ENCODE peak calls at places on chromosomes 1 and 21, in eight cellular contexts. W is ascending aorta, K is thoracic aorta, G is lower lobe of right lung, J is cardiac muscle cell, V is A549, O is fibroblast of lung, Y is H1. B is an unnamed sample. For H3K4me1, the result is how much of the 10 kb centered on the place peaks cover.

GRCh38 chr1:119783354-119784126 is 14.8 kb upstream of the HMGCS2 start:
- DNase-seq in O (peak), G (no peak), W (no peak), Y (peak), V (no peak), J (no peak), K (no peak), B (no peak)

GRCh38 chr1:203420220-203420705 is 55.3 kb upstream of the PRELP start:
- DNase-seq in O (no peak), W (no peak), K (no peak), V (no peak), G (no peak), J (no peak), Y (no peak), B (no peak)

GRCh38 chr1:116919802-116920201 is 10.1 kb downstream of the PTGFRN start:
- DNase-seq in O (no peak), Y (no peak), J (peak), W (peak), G (no peak), K (no peak), V (no peak), B (no peak)

GRCh38 chr1:152880907-152881306 is 2.8 kb downstream of the SMCP start:
- DNase-seq in W (no peak), V (no peak), K (no peak), Y (no peak), O (no peak), G (no peak), J (no peak), B (no peak)

GRCh38 chr1:201039876-201040275 is 16.4 kb upstream of the KIF21B start:
- DNase-seq in Y (no peak), O (no peak), J (no peak), G (no peak), W (no peak), K (no peak), V (no peak), B (no peak)

GRCh38 chr1:86906419-86906818 is 7.5 kb downstream of the SELENOF start:
- DNase-seq in W (no peak), G (no peak), K (no peak), J (peak), O (peak), V (no peak), Y (no peak), B (peak)

GRCh38 chr1:60865146-60865545 is 217.2 kb upstream of the NFIA start:
- DNase-seq in J (no peak), V (no peak), W (no peak), O (no peak), Y (no peak), G (no peak), K (no peak), B (no peak)

GRCh38 chr1:50783286-50783685 is 176.8 kb downstream of the FAF1 start:
- DNase-seq in K (no peak), G (no peak), J (no peak), O (peak), V (no peak), Y (no peak), W (no peak), B (peak)

GRCh38 chr1:225451840-225452515 is 24.1 kb upstream of the LBR start:
- DNase-seq in G (no peak), V (no peak), K (no peak), W (no peak), Y (no peak), J (no peak), O (no peak), B (no peak)

GRCh38 chr1:223203694-223204093 is 60.6 kb upstream of the TLR5 start:
- DNase-seq in G (no peak), Y (no peak), K (no peak), W (no peak), O (no peak), V (no peak), J (no peak), B (no peak)

GRCh38 chr21:43600642-43601397 is 58.5 kb downstream of the HSF2BP start:
- DNase-seq in O (peak), G (no peak), Y (no peak), K (no peak), W (no peak), J (no peak), V (peak), B (no peak)

GRCh38 chr1:217402301-217402700 is 228.6 kb downstream of the GPATCH2 start:
- DNase-seq in K (no peak), V (no peak), G (no peak), O (no peak), W (no peak), Y (no peak), J (no peak), B (no peak)

GRCh38 chr21:14751602-14752001 is 205.5 kb upstream of the SAMSN1 start:
- DNase-seq in Y (no peak), O (no peak), K (no peak), J (no peak), G (no peak), W (no peak), V (no peak), B (no peak)
- H3K27ac ChIP-seq in Y (no peak), O (no peak), K (no peak), J (no peak), G (no peak), W (no peak), V (no peak), B (no peak)

GRCh38 chr1:209761021-209761635 is 5.3 kb downstream of the TRAF3IP3 start:
- DNase-seq in K (no peak), G (no peak), O (no peak), Y (no peak), V (no peak), W (no peak), J (no peak), B (no peak)

GRCh38 chr1:209758360-209758759 is 2.5 kb downstream of the TRAF3IP3 start:
- DNase-seq in K (no peak), Y (no peak), J (no peak), G (no peak), V (no peak), W (no peak), O (no peak), B (no peak)

GRCh38 chr1:209755926-209756607 is at the start of gene TRAF3IP3:
- DNase-seq in W (peak), Y (no peak), O (no peak), K (no peak), V (no peak), J (no peak), G (peak), B (no peak)

GRCh38 chr1:209759829-209760359 is 4.0 kb downstream of the TRAF3IP3 start:
- DNase-seq in Y (no peak), W (no peak), G (no peak), K (no peak), O (no peak), V (no peak), J (no peak), B (no peak)

GRCh38 chr1:209756608-209757445 is 974 bp downstream of the TRAF3IP3 start:
- DNase-seq in Y (no peak), O (no peak), W (no peak), G (peak), K (no peak), V (no peak), J (no peak), B (no peak)
- H3K4me1 ChIP-seq in Y (under half), O (under half), W (under half), G (under half), K (under half), V (under half), J (under half), B (under half)

DNA sequence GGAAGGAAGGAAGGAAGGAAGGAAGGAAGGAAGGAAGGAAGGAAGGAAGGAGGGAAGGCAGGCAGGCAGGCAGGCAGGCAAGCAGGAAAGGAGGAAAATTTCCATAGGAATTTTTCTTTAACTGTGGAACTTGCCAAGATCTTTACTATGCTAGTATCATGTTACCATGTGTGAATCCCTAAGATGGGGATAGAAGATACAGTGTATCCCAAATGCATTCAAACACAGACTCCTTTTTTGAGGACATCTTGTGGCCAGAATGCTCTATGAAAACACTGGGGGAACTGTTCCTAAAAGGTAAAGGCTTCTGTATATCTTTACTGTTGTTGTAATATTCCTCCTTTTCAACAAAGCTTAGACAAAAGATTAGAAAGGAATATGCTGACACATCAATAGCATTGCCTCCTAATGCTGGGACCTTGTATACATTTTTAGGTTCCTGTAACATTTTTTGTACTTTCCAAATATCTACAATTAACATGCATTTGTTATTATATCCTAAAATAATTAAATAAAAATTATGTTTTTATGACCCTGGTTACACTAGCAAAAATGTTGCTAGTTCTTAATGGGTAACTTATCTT is 20.6 kb downstream of the CCDC190 start:
- DNase-seq in Y (no peak), J (no peak), K (no peak), V (no peak), O (no peak), W (no peak), G (no peak), B (peak)
- TF ChIP-seq CTCF in Y (no peak), J (no peak), K (no peak), V (no peak), O (no peak), W (no peak), G (no peak), B (peak)

DNA sequence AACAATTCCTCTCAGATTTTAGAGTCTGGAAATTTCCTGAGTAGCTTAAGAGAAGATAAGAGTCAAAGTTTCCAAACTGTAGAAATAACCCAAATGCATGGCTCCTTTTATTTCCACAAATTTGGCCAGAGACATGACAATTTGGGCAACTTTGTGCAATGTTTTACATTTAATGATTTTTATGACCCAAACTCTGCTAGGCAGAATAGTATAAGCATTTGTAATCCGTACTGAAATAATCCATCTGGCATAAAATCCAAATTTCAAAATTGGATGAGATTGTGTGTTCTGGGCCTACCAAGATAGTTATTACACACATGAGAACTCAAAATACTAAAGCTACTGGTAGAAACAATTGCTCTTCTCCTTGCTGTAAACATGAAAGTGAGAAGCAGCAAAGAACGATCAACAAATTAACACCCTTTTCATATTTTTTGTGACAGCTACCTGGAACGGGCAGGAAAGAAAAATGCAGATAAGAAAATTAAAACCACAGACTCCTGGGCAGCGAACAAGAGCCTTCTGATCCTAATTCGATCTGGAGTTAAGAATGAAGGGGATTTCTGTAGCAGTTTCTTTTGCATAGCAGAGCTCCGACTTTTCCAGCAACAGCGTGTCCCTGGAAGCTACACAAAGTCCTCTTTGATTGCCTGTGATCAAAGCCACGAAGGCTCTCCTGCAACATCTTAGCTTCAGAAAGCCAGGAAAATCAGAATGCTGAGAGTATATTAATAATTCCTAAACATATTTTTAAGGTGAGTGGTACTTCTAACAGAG is 191.2 kb downstream of the GRIK1 start:
- DNase-seq in V (no peak), Y (no peak), O (peak), J (no peak), W (no peak), K (no peak), G (no peak), B (no peak)
- H3K27ac ChIP-seq in V (no peak), Y (no peak), O (no peak), J (no peak), W (no peak), K (no peak), G (no peak), B (no peak)

B was measured in A673.